ENCODE peak calls at places on chromosomes 13 and 19, in eight cellular contexts. One of them, this sample, is unnamed.

GRCh38 chr13:33307820-33308219 is 22.3 kb upstream of the STARD13 start:
- DNase-seq in PC-3: no peak
- DNase-seq in fibroblast of mammary gland: peak
- DNase-seq in IMR-90: peak
- DNase-seq in memory B cell: no peak
- DNase-seq in heart left ventricle: no peak
- DNase-seq in hypothalamus: no peak
- DNase-seq in activated CD4-positive, alpha-beta T cell treated with anti-CD3 and anti-CD28 coated beads, Interleukin-2, amount 50 U/mL, for 1 hour: no peak
- DNase-seq in this sample: no peak

GRCh38 chr13:38905081-38905480 is 85.5 kb downstream of the STOML3 start:
- DNase-seq in hypothalamus: no peak
- DNase-seq in PC-3: no peak
- DNase-seq in activated CD4-positive, alpha-beta T cell treated with anti-CD3 and anti-CD28 coated beads, Interleukin-2, amount 50 U/mL, for 1 hour: no peak
- DNase-seq in IMR-90: no peak
- DNase-seq in fibroblast of mammary gland: no peak
- DNase-seq in heart left ventricle: no peak
- DNase-seq in memory B cell: no peak
- DNase-seq in this sample: no peak

GRCh38 chr13:35345992-35346391 is 130.5 kb downstream of the MAB21L1 start:
- DNase-seq in IMR-90: no peak
- DNase-seq in hypothalamus: no peak
- DNase-seq in memory B cell: no peak
- DNase-seq in activated CD4-positive, alpha-beta T cell treated with anti-CD3 and anti-CD28 coated beads, Interleukin-2, amount 50 U/mL, for 1 hour: no peak
- DNase-seq in heart left ventricle: no peak
- DNase-seq in PC-3: no peak
- DNase-seq in fibroblast of mammary gland: no peak
- DNase-seq in this sample: no peak

GRCh38 chr13:99496322-99497142 is 4.7 kb upstream of the TM9SF2 start:
- DNase-seq in memory B cell: peak
- DNase-seq in PC-3: no peak
- DNase-seq in hypothalamus: peak
- DNase-seq in IMR-90: peak
- DNase-seq in fibroblast of mammary gland: peak
- DNase-seq in heart left ventricle: peak
- DNase-seq in activated CD4-positive, alpha-beta T cell treated with anti-CD3 and anti-CD28 coated beads, Interleukin-2, amount 50 U/mL, for 1 hour: peak
- DNase-seq in this sample: no peak

GRCh38 chr19:18700501-18701249 is 17.2 kb downstream of the CRTC1 start:
- DNase-seq in PC-3: peak
- DNase-seq in hypothalamus: no peak
- DNase-seq in memory B cell: peak
- DNase-seq in IMR-90: peak
- DNase-seq in heart left ventricle: peak
- DNase-seq in fibroblast of mammary gland: peak
- DNase-seq in activated CD4-positive, alpha-beta T cell treated with anti-CD3 and anti-CD28 coated beads, Interleukin-2, amount 50 U/mL, for 1 hour: peak
- DNase-seq in this sample: peak

GRCh38 chr19:38033658-38034150 is 126.7 kb downstream of the SIPA1L3 start:
- DNase-seq in activated CD4-positive, alpha-beta T cell treated with anti-CD3 and anti-CD28 coated beads, Interleukin-2, amount 50 U/mL, for 1 hour: no peak
- DNase-seq in fibroblast of mammary gland: no peak
- DNase-seq in IMR-90: no peak
- DNase-seq in heart left ventricle: no peak
- DNase-seq in PC-3: no peak
- DNase-seq in hypothalamus: no peak
- DNase-seq in memory B cell: peak
- DNase-seq in this sample: no peak

GRCh38 chr13:89748716-89749115 is 1598.8 kb upstream of the MIR17HG start:
- DNase-seq in memory B cell: no peak
- DNase-seq in heart left ventricle: no peak
- DNase-seq in activated CD4-positive, alpha-beta T cell treated with anti-CD3 and anti-CD28 coated beads, Interleukin-2, amount 50 U/mL, for 1 hour: no peak
- DNase-seq in PC-3: no peak
- DNase-seq in IMR-90: no peak
- DNase-seq in hypothalamus: no peak
- DNase-seq in fibroblast of mammary gland: no peak
- DNase-seq in this sample: no peak

GRCh38 chr13:76043882-76044281 is 407.8 kb downstream of the LMO7 start:
- DNase-seq in fibroblast of mammary gland: no peak
- DNase-seq in hypothalamus: no peak
- DNase-seq in activated CD4-positive, alpha-beta T cell treated with anti-CD3 and anti-CD28 coated beads, Interleukin-2, amount 50 U/mL, for 1 hour: no peak
- DNase-seq in IMR-90: no peak
- DNase-seq in PC-3: no peak
- DNase-seq in memory B cell: no peak
- DNase-seq in heart left ventricle: no peak
- DNase-seq in this sample: no peak

GRCh38 chr13:114063545-114064515 is 68.6 kb downstream of the RASA3 start:
- DNase-seq in activated CD4-positive, alpha-beta T cell treated with anti-CD3 and anti-CD28 coated beads, Interleukin-2, amount 50 U/mL, for 1 hour: no peak
- DNase-seq in PC-3: peak
- DNase-seq in fibroblast of mammary gland: peak
- DNase-seq in hypothalamus: no peak
- DNase-seq in heart left ventricle: peak
- DNase-seq in memory B cell: no peak
- DNase-seq in IMR-90: peak
- DNase-seq in this sample: peak

GRCh38 chr19:6807291-6807690 is 34.8 kb downstream of the VAV1 start:
- DNase-seq in PC-3: no peak
- DNase-seq in IMR-90: no peak
- DNase-seq in activated CD4-positive, alpha-beta T cell treated with anti-CD3 and anti-CD28 coated beads, Interleukin-2, amount 50 U/mL, for 1 hour: no peak
- DNase-seq in memory B cell: no peak
- DNase-seq in fibroblast of mammary gland: no peak
- DNase-seq in heart left ventricle: no peak
- DNase-seq in hypothalamus: no peak
- DNase-seq in this sample: no peak

GRCh38 chr13:46662690-46663089 is 109.7 kb downstream of the LRCH1 start:
- DNase-seq in hypothalamus: no peak
- DNase-seq in fibroblast of mammary gland: no peak
- DNase-seq in heart left ventricle: no peak
- DNase-seq in PC-3: no peak
- DNase-seq in activated CD4-positive, alpha-beta T cell treated with anti-CD3 and anti-CD28 coated beads, Interleukin-2, amount 50 U/mL, for 1 hour: no peak
- DNase-seq in IMR-90: no peak
- DNase-seq in memory B cell: no peak
- DNase-seq in this sample: no peak

GRCh38 chr19:13833330-13834265 is 38.4 kb downstream of the ZSWIM4 start:
- DNase-seq in IMR-90: peak
- DNase-seq in activated CD4-positive, alpha-beta T cell treated with anti-CD3 and anti-CD28 coated beads, Interleukin-2, amount 50 U/mL, for 1 hour: peak
- DNase-seq in hypothalamus: peak
- DNase-seq in memory B cell: peak
- DNase-seq in heart left ventricle: peak
- DNase-seq in PC-3: peak
- DNase-seq in fibroblast of mammary gland: peak
- DNase-seq in this sample: peak

GRCh38 chr13:32595306-32595705 is 9.1 kb downstream of the PDS5B start:
- DNase-seq in memory B cell: no peak
- DNase-seq in fibroblast of mammary gland: no peak
- DNase-seq in PC-3: no peak
- DNase-seq in hypothalamus: no peak
- DNase-seq in IMR-90: peak
- DNase-seq in heart left ventricle: no peak
- DNase-seq in activated CD4-positive, alpha-beta T cell treated with anti-CD3 and anti-CD28 coated beads, Interleukin-2, amount 50 U/mL, for 1 hour: no peak
- DNase-seq in this sample: no peak

GRCh38 chr13:111573801-111574200 is 253.4 kb downstream of the TEX29 start:
- DNase-seq in hypothalamus: no peak
- DNase-seq in IMR-90: no peak
- DNase-seq in heart left ventricle: no peak
- DNase-seq in activated CD4-positive, alpha-beta T cell treated with anti-CD3 and anti-CD28 coated beads, Interleukin-2, amount 50 U/mL, for 1 hour: no peak
- DNase-seq in memory B cell: no peak
- DNase-seq in PC-3: no peak
- DNase-seq in fibroblast of mammary gland: no peak
- DNase-seq in this sample: no peak

GRCh38 chr13:52455677-52456041 is 381 bp downstream of the CKAP2 start:
- DNase-seq in activated CD4-positive, alpha-beta T cell treated with anti-CD3 and anti-CD28 coated beads, Interleukin-2, amount 50 U/mL, for 1 hour: peak
- DNase-seq in PC-3: peak
- DNase-seq in heart left ventricle: peak
- DNase-seq in memory B cell: peak
- DNase-seq in IMR-90: peak
- DNase-seq in fibroblast of mammary gland: peak
- DNase-seq in hypothalamus: peak
- DNase-seq in this sample: peak

GRCh38 chr13:112444001-112444311 is 67.8 kb downstream of the SPACA7 start:
- DNase-seq in activated CD4-positive, alpha-beta T cell treated with anti-CD3 and anti-CD28 coated beads, Interleukin-2, amount 50 U/mL, for 1 hour: peak
- DNase-seq in PC-3: peak
- DNase-seq in hypothalamus: peak
- DNase-seq in heart left ventricle: peak
- DNase-seq in IMR-90: peak
- DNase-seq in fibroblast of mammary gland: peak
- DNase-seq in memory B cell: peak
- DNase-seq in this sample: peak

GRCh38 chr13:48731957-48732569 is 78.3 kb downstream of the CYSLTR2 start:
- DNase-seq in heart left ventricle: peak
- DNase-seq in PC-3: peak
- DNase-seq in fibroblast of mammary gland: peak
- DNase-seq in memory B cell: peak
- DNase-seq in hypothalamus: no peak
- DNase-seq in IMR-90: no peak
- DNase-seq in activated CD4-positive, alpha-beta T cell treated with anti-CD3 and anti-CD28 coated beads, Interleukin-2, amount 50 U/mL, for 1 hour: peak
- DNase-seq in this sample: no peak

GRCh38 chr19:1373534-1374249 is 10.0 kb upstream of the NDUFS7 start:
- DNase-seq in activated CD4-positive, alpha-beta T cell treated with anti-CD3 and anti-CD28 coated beads, Interleukin-2, amount 50 U/mL, for 1 hour: no peak
- DNase-seq in fibroblast of mammary gland: no peak
- DNase-seq in memory B cell: no peak
- DNase-seq in hypothalamus: no peak
- DNase-seq in IMR-90: peak
- DNase-seq in PC-3: no peak
- DNase-seq in heart left ventricle: peak
- DNase-seq in this sample: no peak

GRCh38 chr13:107210216-107211010 is 642.5 kb upstream of the ARGLU1 start:
- DNase-seq in heart left ventricle: no peak
- DNase-seq in IMR-90: peak
- DNase-seq in memory B cell: no peak
- DNase-seq in activated CD4-positive, alpha-beta T cell treated with anti-CD3 and anti-CD28 coated beads, Interleukin-2, amount 50 U/mL, for 1 hour: no peak
- DNase-seq in PC-3: no peak
- DNase-seq in fibroblast of mammary gland: peak
- DNase-seq in hypothalamus: no peak
- DNase-seq in this sample: no peak

GRCh38 chr19:38513762-38514167 is 80.3 kb downstream of the RYR1 start:
- DNase-seq in IMR-90: no peak
- DNase-seq in fibroblast of mammary gland: no peak
- DNase-seq in hypothalamus: no peak
- DNase-seq in PC-3: no peak
- DNase-seq in activated CD4-positive, alpha-beta T cell treated with anti-CD3 and anti-CD28 coated beads, Interleukin-2, amount 50 U/mL, for 1 hour: no peak
- DNase-seq in memory B cell: no peak
- DNase-seq in heart left ventricle: no peak
- DNase-seq in this sample: no peak

GRCh38 chr13:24134772-24135171 is 25.7 kb upstream of the SPATA13 start:
- DNase-seq in activated CD4-positive, alpha-beta T cell treated with anti-CD3 and anti-CD28 coated beads, Interleukin-2, amount 50 U/mL, for 1 hour: no peak
- DNase-seq in fibroblast of mammary gland: no peak
- DNase-seq in IMR-90: no peak
- DNase-seq in PC-3: no peak
- DNase-seq in memory B cell: no peak
- DNase-seq in hypothalamus: no peak
- DNase-seq in heart left ventricle: no peak
- DNase-seq in this sample: no peak

GRCh38 chr19:8336072-8336569 is 6.9 kb downstream of the KANK3 start:
- DNase-seq in PC-3: no peak
- DNase-seq in hypothalamus: no peak
- DNase-seq in IMR-90: no peak
- DNase-seq in memory B cell: no peak
- DNase-seq in activated CD4-positive, alpha-beta T cell treated with anti-CD3 and anti-CD28 coated beads, Interleukin-2, amount 50 U/mL, for 1 hour: no peak
- DNase-seq in fibroblast of mammary gland: no peak
- DNase-seq in heart left ventricle: no peak
- DNase-seq in this sample: no peak

GRCh38 chr19:35117791-35118190 is 2.2 kb downstream of the FXYD3 start:
- DNase-seq in hypothalamus: no peak
- DNase-seq in PC-3: no peak
- DNase-seq in memory B cell: no peak
- DNase-seq in activated CD4-positive, alpha-beta T cell treated with anti-CD3 and anti-CD28 coated beads, Interleukin-2, amount 50 U/mL, for 1 hour: no peak
- DNase-seq in heart left ventricle: no peak
- DNase-seq in IMR-90: no peak
- DNase-seq in fibroblast of mammary gland: no peak
- DNase-seq in this sample: no peak

GRCh38 chr13:112759053-112759452 is 69.2 kb downstream of the ATP11A start:
- DNase-seq in IMR-90: no peak
- DNase-seq in fibroblast of mammary gland: no peak
- DNase-seq in activated CD4-positive, alpha-beta T cell treated with anti-CD3 and anti-CD28 coated beads, Interleukin-2, amount 50 U/mL, for 1 hour: no peak
- DNase-seq in memory B cell: no peak
- DNase-seq in PC-3: no peak
- DNase-seq in heart left ventricle: no peak
- DNase-seq in hypothalamus: no peak
- DNase-seq in this sample: no peak

GRCh38 chr13:36804588-36804987 is 14.4 kb upstream of the RFXAP start:
- DNase-seq in memory B cell: no peak
- DNase-seq in IMR-90: no peak
- DNase-seq in fibroblast of mammary gland: no peak
- DNase-seq in PC-3: peak
- DNase-seq in hypothalamus: no peak
- DNase-seq in heart left ventricle: no peak
- DNase-seq in activated CD4-positive, alpha-beta T cell treated with anti-CD3 and anti-CD28 coated beads, Interleukin-2, amount 50 U/mL, for 1 hour: no peak
- DNase-seq in this sample: no peak

GRCh38 chr19:19817357-19817756 is 4.2 kb downstream of the ZNF506 start:
- DNase-seq in memory B cell: no peak
- DNase-seq in hypothalamus: no peak
- DNase-seq in IMR-90: no peak
- DNase-seq in fibroblast of mammary gland: no peak
- DNase-seq in heart left ventricle: no peak
- DNase-seq in activated CD4-positive, alpha-beta T cell treated with anti-CD3 and anti-CD28 coated beads, Interleukin-2, amount 50 U/mL, for 1 hour: peak
- DNase-seq in PC-3: no peak
- DNase-seq in this sample: no peak

GRCh38 chr19:4051175-4052101 is 15.3 kb downstream of the ZBTB7A start:
- DNase-seq in IMR-90: peak
- DNase-seq in activated CD4-positive, alpha-beta T cell treated with anti-CD3 and anti-CD28 coated beads, Interleukin-2, amount 50 U/mL, for 1 hour: no peak
- DNase-seq in fibroblast of mammary gland: peak
- DNase-seq in heart left ventricle: no peak
- DNase-seq in memory B cell: no peak
- DNase-seq in hypothalamus: no peak
- DNase-seq in PC-3: peak
- DNase-seq in this sample: no peak

GRCh38 chr13:20128459-20128927 is 32.4 kb downstream of the GJA3 start:
- DNase-seq in activated CD4-positive, alpha-beta T cell treated with anti-CD3 and anti-CD28 coated beads, Interleukin-2, amount 50 U/mL, for 1 hour: no peak
- DNase-seq in fibroblast of mammary gland: no peak
- DNase-seq in PC-3: peak
- DNase-seq in heart left ventricle: no peak
- DNase-seq in memory B cell: peak
- DNase-seq in IMR-90: no peak
- DNase-seq in hypothalamus: no peak
- DNase-seq in this sample: no peak

GRCh38 chr19:4057913-4058695 is 8.6 kb downstream of the ZBTB7A start:
- DNase-seq in hypothalamus: peak
- DNase-seq in memory B cell: no peak
- DNase-seq in heart left ventricle: peak
- DNase-seq in IMR-90: peak
- DNase-seq in PC-3: peak
- DNase-seq in activated CD4-positive, alpha-beta T cell treated with anti-CD3 and anti-CD28 coated beads, Interleukin-2, amount 50 U/mL, for 1 hour: peak
- DNase-seq in fibroblast of mammary gland: peak
- DNase-seq in this sample: no peak

GRCh38 chr19:49118565-49119410 is at the start of gene C19orf73:
- DNase-seq in IMR-90: peak
- DNase-seq in PC-3: peak
- DNase-seq in fibroblast of mammary gland: peak
- DNase-seq in memory B cell: peak
- DNase-seq in hypothalamus: peak
- DNase-seq in activated CD4-positive, alpha-beta T cell treated with anti-CD3 and anti-CD28 coated beads, Interleukin-2, amount 50 U/mL, for 1 hour: peak
- DNase-seq in heart left ventricle: peak
- DNase-seq in this sample: peak

GRCh38 chr19:2542341-2543069 is 66.6 kb downstream of the GADD45B start:
- DNase-seq in hypothalamus: no peak
- DNase-seq in memory B cell: no peak
- DNase-seq in PC-3: no peak
- DNase-seq in fibroblast of mammary gland: peak
- DNase-seq in activated CD4-positive, alpha-beta T cell treated with anti-CD3 and anti-CD28 coated beads, Interleukin-2, amount 50 U/mL, for 1 hour: no peak
- DNase-seq in IMR-90: peak
- DNase-seq in heart left ventricle: no peak
- DNase-seq in this sample: no peak